ENCODE peak calls at places on chromosomes 6 and 20, in six cellular contexts. G is H4, F is KG1, E is substantia nigra, U is neural crest cell, X is kidney tubule cell. B is an unnamed sample.
A peak's percentile ranks its signal among the peaks of the same experiment; 100 is the strongest.

GRCh38 chr6:39926668-39927067 is 7.6 kb downstream of the MOCS1 start:
- DNase-seq in G (no peak), F (no peak), E (no peak), U (no peak), X (peak; percentile 4), B (no peak)

GRCh38 chr6:157110620-157111019 is 212.7 kb downstream of the TMEM242 start:
- DNase-seq in G (no peak), F (no peak), E (no peak), U (no peak), X (peak; percentile 56), B (no peak)

GRCh38 chr6:99867026-99867425 is 127.0 kb downstream of the MCHR2 start:
- DNase-seq in G (no peak), F (no peak), E (no peak), U (no peak), X (no peak), B (no peak)

GRCh38 chr20:38838326-38838725 is 32.8 kb downstream of the PPP1R16B start:
- DNase-seq in G (no peak), F (no peak), E (no peak), U (no peak), X (no peak), B (no peak)

GRCh38 chr6:139711714-139712585 is 337.5 kb upstream of the CITED2 start:
- DNase-seq in G (no peak), F (no peak), E (no peak), U (no peak), X (peak; percentile 54), B (no peak)

GRCh38 chr6:138833819-138834539 is 38.1 kb downstream of the ECT2L start:
- DNase-seq in G (no peak), F (no peak), E (no peak), U (no peak), X (no peak), B (no peak)

GRCh38 chr6:26304213-26305096 is 60.5 kb upstream of the BTN3A2 start:
- DNase-seq in G (no peak), F (peak; percentile 76), E (no peak), U (no peak), X (peak; percentile 69), B (no peak)

GRCh38 chr6:21831531-21832291 is 238.2 kb downstream of the SOX4 start:
- DNase-seq in G (peak; percentile 75), F (no peak), E (no peak), U (no peak), X (peak; percentile 91), B (no peak)

GRCh38 chr6:170108456-170108855 is 182.4 kb downstream of the DLL1 start:
- DNase-seq in G (no peak), F (no peak), E (no peak), U (no peak), X (no peak), B (no peak)

GRCh38 chr20:44572551-44573500 is 9.6 kb upstream of the PKIG start:
- DNase-seq in G (peak; percentile 78), F (no peak), E (peak; percentile 60), U (no peak), X (peak; percentile 86), B (no peak)

GRCh38 chr6:94269256-94269655 is 849.9 kb upstream of the EPHA7 start:
- DNase-seq in G (no peak), F (no peak), E (no peak), U (no peak), X (peak; percentile 47), B (no peak)

GRCh38 chr6:5619249-5619648 is 357.9 kb downstream of the FARS2 start:
- DNase-seq in G (no peak), F (peak; percentile 18), E (no peak), U (no peak), X (no peak), B (no peak)

GRCh38 chr6:4678506-4679300 is 97.5 kb upstream of the CDYL start:
- DNase-seq in G (no peak), F (no peak), E (no peak), U (no peak), X (no peak), B (no peak)

GRCh38 chr20:4171538-4172116 is 156.3 kb upstream of the RNF24 start:
- DNase-seq in G (no peak), F (no peak), E (no peak), U (no peak), X (no peak), B (peak; percentile 54)

GRCh38 chr6:82073484-82073883 is 174.1 kb downstream of the IBTK start:
- DNase-seq in G (no peak), F (no peak), E (no peak), U (no peak), X (peak; percentile 19), B (no peak)

GRCh38 chr6:140415266-140415665 is 1040.8 kb upstream of the CITED2 start:
- DNase-seq in G (no peak), F (no peak), E (no peak), U (no peak), X (no peak), B (no peak)

GRCh38 chr6:87103977-87104601 is 9.2 kb upstream of the CGA start:
- DNase-seq in G (no peak), F (no peak), E (no peak), U (no peak), X (no peak), B (no peak)

GRCh38 chr6:92446052-92446451 is 973.3 kb downstream of the EPHA7 start:
- DNase-seq in G (no peak), F (no peak), E (no peak), U (no peak), X (no peak), B (no peak)

GRCh38 chr20:56386219-56386618 is 5.8 kb downstream of the AURKA start:
- DNase-seq in G (no peak), F (no peak), E (no peak), U (no peak), X (no peak), B (no peak)

GRCh38 chr6:168937061-168937460 is 316.6 kb downstream of the THBS2 start:
- DNase-seq in G (peak; percentile 53), F (no peak), E (no peak), U (no peak), X (peak; percentile 22), B (no peak)

GRCh38 chr6:15491255-15491985 is 171.4 kb downstream of the DTNBP1 start:
- DNase-seq in G (peak; percentile 42), F (peak; percentile 37), E (peak; percentile 74), U (peak; percentile 63), X (peak; percentile 61), B (peak; percentile 66)

GRCh38 chr6:6723792-6724318 is 135.3 kb downstream of the LY86 start:
- DNase-seq in G (no peak), F (peak; percentile 87), E (no peak), U (no peak), X (no peak), B (no peak)

GRCh38 chr6:127792616-127793015 is 108.2 kb downstream of the THEMIS start:
- DNase-seq in G (no peak), F (no peak), E (no peak), U (no peak), X (no peak), B (no peak)

GRCh38 chr6:107075951-107076381 is 39.3 kb downstream of the BEND3 start:
- DNase-seq in G (no peak), F (no peak), E (no peak), U (no peak), X (no peak), B (peak; percentile 9)

GRCh38 chr6:85419046-85419759 is 30.7 kb upstream of the NT5E start:
- DNase-seq in G (no peak), F (no peak), E (no peak), U (no peak), X (peak; percentile 9), B (peak; percentile 61)

GRCh38 chr6:148398244-148398643 is 55.6 kb downstream of the SASH1 start:
- DNase-seq in G (no peak), F (no peak), E (no peak), U (no peak), X (no peak), B (no peak)

GRCh38 chr20:22180244-22180643 is 404.1 kb downstream of the FOXA2 start:
- DNase-seq in G (no peak), F (no peak), E (no peak), U (peak; percentile 16), X (no peak), B (no peak)

GRCh38 chr6:92617726-92618125 is 801.6 kb downstream of the EPHA7 start:
- DNase-seq in G (no peak), F (no peak), E (no peak), U (no peak), X (no peak), B (no peak)

GRCh38 chr6:118784641-118785164 is 109.2 kb upstream of the ASF1A start:
- DNase-seq in G (no peak), F (no peak), E (peak; percentile 46), U (peak; percentile 39), X (no peak), B (no peak)

GRCh38 chr6:109610555-109610954 is 80.4 kb downstream of the AK9 start:
- DNase-seq in G (no peak), F (no peak), E (no peak), U (no peak), X (peak; percentile 5), B (no peak)

GRCh38 chr6:147283460-147283859 is 79.2 kb downstream of the STXBP5 start:
- DNase-seq in G (no peak), F (no peak), E (no peak), U (no peak), X (peak; percentile 72), B (peak; percentile 15)

GRCh38 chr6:82144007-82144851 is 103.3 kb downstream of the IBTK start:
- DNase-seq in G (peak; percentile 85), F (no peak), E (no peak), U (no peak), X (peak; percentile 100), B (peak; percentile 58)

GRCh38 chr20:6714202-6714800 is 53.2 kb upstream of the BMP2 start:
- DNase-seq in G (no peak), F (no peak), E (no peak), U (no peak), X (peak; percentile 58), B (peak; percentile 55)

B was measured in HT-29.